ENCODE peak calls at places on chromosomes 13 and 19, in six cellular contexts. E is esophagus squamous epithelium, N is stomach, X is heart left ventricle, K is ovary, Q is breast epithelium. T is an unnamed sample.

GRCh38 chr13:26968431-26969335 is 202.9 kb downstream of the USP12 start:
- DNase-seq in E (no peak), N (peak; percentile 76), X (peak; percentile 44), K (no peak), Q (no peak), T (peak; percentile 40)

GRCh38 chr13:27536361-27537101 is 83.8 kb downstream of the LNX2 start:
- DNase-seq in E (no peak), N (no peak), X (no peak), K (no peak), Q (no peak), T (no peak)

GRCh38 chr19:1130801-1131717 is 27.3 kb downstream of the GPX4 start:
- DNase-seq in E (no peak), N (peak; percentile 46), X (no peak), K (no peak), Q (no peak), T (no peak)

GRCh38 chr13:73403362-73404150 is 344.8 kb downstream of the KLF5 start:
- DNase-seq in E (no peak), N (no peak), X (no peak), K (no peak), Q (no peak), T (no peak)

GRCh38 chr19:33393286-33394005 is 19.9 kb downstream of the CEBPG start:
- DNase-seq in E (no peak), N (no peak), X (peak; percentile 53), K (peak; percentile 14), Q (no peak), T (no peak)

GRCh38 chr13:110350509-110350908 is 43.4 kb downstream of the COL4A2 start:
- DNase-seq in E (no peak), N (no peak), X (no peak), K (no peak), Q (no peak), T (no peak)

GRCh38 chr19:30077851-30078355 is 135.9 kb downstream of the URI1 start:
- DNase-seq in E (no peak), N (no peak), X (peak; percentile 35), K (no peak), Q (no peak), T (no peak)

GRCh38 chr13:77326905-77327604 is at the start of gene MYCBP2:
- DNase-seq in E (peak; percentile 73), N (peak; percentile 96), X (peak; percentile 98), K (peak; percentile 98), Q (peak; percentile 97), T (peak; percentile 86)

GRCh38 chr13:45537506-45537905 is 72.8 kb downstream of the COG3 start:
- DNase-seq in E (no peak), N (no peak), X (no peak), K (no peak), Q (no peak), T (no peak)

GRCh38 chr19:16888629-16889371 is at the start of gene F2RL3:
- DNase-seq in E (no peak), N (peak; percentile 38), X (peak; percentile 79), K (peak; percentile 57), Q (peak; percentile 42), T (no peak)

GRCh38 chr19:17128403-17128802 is 52.8 kb downstream of the MYO9B start:
- DNase-seq in E (no peak), N (no peak), X (no peak), K (no peak), Q (no peak), T (no peak)

GRCh38 chr13:100387416-100387815 is 201.2 kb downstream of the GGACT start:
- DNase-seq in E (no peak), N (no peak), X (no peak), K (no peak), Q (no peak), T (no peak)

GRCh38 chr13:30982506-30982905 is 50.0 kb downstream of the TEX26 start:
- DNase-seq in E (no peak), N (no peak), X (no peak), K (no peak), Q (no peak), T (no peak)

GRCh38 chr19:2561895-2562294 is 86.0 kb downstream of the GADD45B start:
- DNase-seq in E (no peak), N (no peak), X (peak; percentile 54), K (no peak), Q (no peak), T (no peak)

GRCh38 chr13:28375250-28375930 is 119.5 kb downstream of the FLT1 start:
- DNase-seq in E (no peak), N (no peak), X (no peak), K (no peak), Q (no peak), T (no peak)

GRCh38 chr19:34676697-34677385 is at the start of gene SCGB2B2:
- DNase-seq in E (no peak), N (no peak), X (peak; percentile 88), K (no peak), Q (no peak), T (no peak)

GRCh38 chr19:16940626-16941025 is 51.8 kb downstream of the F2RL3 start:
- DNase-seq in E (no peak), N (no peak), X (no peak), K (no peak), Q (no peak), T (no peak)

GRCh38 chr19:3710265-3710812 is 2.2 kb downstream of the TJP3 start:
- DNase-seq in E (no peak), N (peak; percentile 99), X (peak; percentile 88), K (no peak), Q (peak; percentile 74), T (no peak)

GRCh38 chr13:108342369-108343289 is 73.1 kb downstream of the TNFSF13B start:
- DNase-seq in E (no peak), N (no peak), X (no peak), K (no peak), Q (no peak), T (no peak)

GRCh38 chr19:7942981-7943443 is 454 bp downstream of the TIMM44 start:
- DNase-seq in E (no peak), N (no peak), X (no peak), K (no peak), Q (no peak), T (no peak)

GRCh38 chr13:77509221-77509620 is 26.3 kb upstream of the SCEL start:
- DNase-seq in E (no peak), N (no peak), X (no peak), K (no peak), Q (no peak), T (no peak)

GRCh38 chr13:39612023-39612637 is 9.1 kb upstream of the LHFPL6 start:
- DNase-seq in E (no peak), N (peak; percentile 71), X (no peak), K (peak; percentile 84), Q (peak; percentile 53), T (no peak)

GRCh38 chr13:51912511-51913225 is 50.9 kb downstream of the CCDC70 start:
- DNase-seq in E (no peak), N (no peak), X (no peak), K (no peak), Q (no peak), T (no peak)

GRCh38 chr19:18274776-18275356 is 614 bp upstream of the IQCN start:
- DNase-seq in E (no peak), N (peak; percentile 89), X (peak; percentile 92), K (peak; percentile 92), Q (peak; percentile 89), T (peak; percentile 92)
- TF ChIP-seq POLR2A in E (no peak), N (no peak), X (peak; percentile 21), K (no peak), Q (peak; percentile 15), T (no peak)

GRCh38 chr19:10226376-10227214 is 4.5 kb downstream of the S1PR2 start:
- DNase-seq in E (no peak), N (peak; percentile 44), X (peak; percentile 80), K (peak; percentile 93), Q (peak; percentile 62), T (no peak)
- TF ChIP-seq POLR2A in E (no peak), N (no peak), X (no peak), K (no peak), Q (no peak), T (no peak)

DNA sequence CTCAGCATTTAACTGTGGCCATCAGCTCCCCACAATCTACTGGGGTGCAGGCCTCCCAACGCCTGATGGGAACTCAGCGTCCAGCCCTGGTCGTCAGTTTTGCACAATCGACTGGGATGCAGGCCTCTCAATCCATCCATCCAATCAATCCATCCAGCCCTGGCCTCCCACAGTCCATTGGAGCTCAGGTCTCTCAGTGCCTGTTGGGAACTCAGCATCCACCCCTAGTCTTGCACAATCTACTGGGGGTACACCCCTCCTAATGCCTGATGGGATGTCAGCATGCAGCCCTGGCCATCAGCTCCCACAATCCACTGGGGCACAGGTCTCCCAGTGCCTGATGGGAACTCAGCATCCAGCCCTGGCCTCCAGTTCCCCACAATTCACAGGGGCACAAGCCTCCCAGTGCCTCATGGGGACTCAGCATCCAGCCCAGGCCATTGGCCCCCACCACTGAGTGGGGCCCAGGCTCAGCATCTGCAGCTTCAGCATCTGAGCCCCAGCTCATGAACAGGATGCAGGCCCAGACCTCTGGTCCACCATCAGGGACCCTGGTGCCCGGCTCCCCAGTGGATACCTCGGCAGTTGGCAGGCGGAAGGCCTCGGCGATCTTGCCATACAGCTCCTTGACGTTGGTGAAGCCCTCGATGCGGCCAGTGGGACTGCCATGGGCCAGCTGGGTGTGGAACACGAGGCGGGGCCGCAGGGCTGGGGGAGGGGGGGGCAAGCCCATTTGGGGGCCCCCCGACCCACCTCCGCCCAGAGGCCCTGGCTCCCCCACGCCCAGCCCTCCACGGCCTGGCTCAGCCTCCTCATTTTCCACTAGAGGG is 7.2 kb upstream of the PTGER1 start:
- DNase-seq in E (no peak), N (no peak), X (no peak), K (no peak), Q (no peak), T (no peak)
- TF ChIP-seq POLR2A in E (no peak), N (no peak), X (no peak), K (no peak), Q (no peak), T (no peak)

GRCh38 chr19:46783670-46784069 is 4.7 kb downstream of the SLC1A5 start:
- DNase-seq in E (no peak), N (no peak), X (no peak), K (no peak), Q (no peak), T (no peak)

GRCh38 chr19:46785980-46786235 is 2.5 kb downstream of the SLC1A5 start:
- DNase-seq in E (no peak), N (no peak), X (no peak), K (no peak), Q (no peak), T (no peak)

GRCh38 chr19:46785054-46785979 is 3.1 kb downstream of the SLC1A5 start:
- DNase-seq in E (no peak), N (no peak), X (no peak), K (no peak), Q (no peak), T (no peak)

GRCh38 chr19:46782355-46783019 is 5.9 kb downstream of the SLC1A5 start:
- DNase-seq in E (no peak), N (no peak), X (no peak), K (no peak), Q (no peak), T (no peak)

DNA sequence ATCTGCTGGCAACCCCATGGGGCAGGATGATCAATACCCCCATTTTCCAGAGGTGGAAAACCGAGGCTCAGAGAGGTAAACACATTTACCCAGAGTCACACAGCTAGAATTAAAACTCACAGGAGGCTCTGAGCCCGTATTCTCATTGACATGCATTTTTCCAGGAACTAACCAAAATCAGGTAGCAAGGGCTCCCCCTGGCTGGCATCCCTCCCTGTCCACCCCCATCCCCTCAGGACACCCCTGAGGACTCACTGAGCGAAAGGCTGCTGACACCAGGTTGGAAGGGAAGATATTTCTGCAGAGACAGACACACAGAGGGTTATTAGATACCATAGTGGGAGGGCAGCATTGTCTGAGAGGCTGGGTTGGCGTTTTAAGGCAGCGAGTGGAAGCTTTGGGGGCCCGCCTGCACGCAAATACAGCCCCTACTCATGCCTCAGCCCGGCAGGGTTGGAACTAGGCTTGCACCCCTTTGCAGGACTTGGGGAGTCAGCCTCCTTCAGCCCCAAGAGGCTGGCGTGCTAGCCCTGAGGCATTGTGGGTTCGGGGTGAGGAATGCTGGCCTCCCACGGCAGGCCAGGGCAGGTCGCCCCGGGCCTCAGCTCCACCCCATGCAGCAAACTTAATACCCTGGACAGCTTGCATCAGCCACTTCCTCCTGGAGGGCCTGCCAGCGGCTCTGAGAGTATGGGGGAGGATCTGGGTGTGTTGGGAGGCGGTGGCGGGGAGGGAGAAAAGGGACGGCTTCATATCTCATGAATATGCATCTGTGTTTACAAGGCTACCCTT is 3.9 kb downstream of the SLC1A5 start:
- DNase-seq in E (no peak), N (peak; percentile 84), X (peak; percentile 78), K (peak; percentile 75), Q (peak; percentile 69), T (peak; percentile 77)
- TF ChIP-seq POLR2A in E (no peak), N (no peak), X (no peak), K (no peak), Q (no peak), T (no peak)